ENCODE peak calls at places on chromosomes 1 and 21, in five cellular contexts. L, R, U, H and Q are unnamed samples.

GRCh38 chr1:183872406-183872805 is 67.5 kb downstream of the RGL1 start:
- ATAC-seq in L (no peak), R (no peak), U (peak; percentile 22), H (no peak), Q (no peak)

GRCh38 chr1:5622412-5622811 is 369.8 kb downstream of the NPHP4 start:
- ATAC-seq in L (no peak), R (no peak), U (no peak), H (no peak), Q (no peak)

GRCh38 chr1:218429301-218429700 is 84.2 kb downstream of the TGFB2 start:
- ATAC-seq in L (no peak), R (no peak), U (no peak), H (no peak), Q (no peak)

GRCh38 chr1:156709743-156710489 is 4.5 kb upstream of the CRABP2 start:
- ATAC-seq in L (peak; percentile 50), R (no peak), U (peak; percentile 58), H (peak; percentile 59), Q (peak; percentile 68)

GRCh38 chr1:243513726-243514491 is 258.1 kb downstream of the SDCCAG8 start:
- ATAC-seq in L (no peak), R (no peak), U (no peak), H (peak; percentile 42), Q (no peak)

GRCh38 chr1:15027515-15027948 is 126.0 kb upstream of the TMEM51 start:
- ATAC-seq in L (peak; percentile 88), R (peak; percentile 92), U (peak; percentile 84), H (peak; percentile 88), Q (peak; percentile 63)

GRCh38 chr21:35622612-35623011 is 437.7 kb downstream of the SETD4 start:
- ATAC-seq in L (no peak), R (no peak), U (no peak), H (no peak), Q (no peak)

GRCh38 chr21:35818597-35818996 is 241.7 kb downstream of the SETD4 start:
- ATAC-seq in L (no peak), R (no peak), U (no peak), H (no peak), Q (no peak)

GRCh38 chr1:170145691-170146676 is at the start of gene NTMT2:
- ATAC-seq in L (no peak), R (no peak), U (no peak), H (no peak), Q (no peak)

GRCh38 chr1:110774398-110774797 is 98.5 kb upstream of the CD53 start:
- ATAC-seq in L (no peak), R (no peak), U (no peak), H (no peak), Q (no peak)

GRCh38 chr1:119367332-119368124 is 1.1 kb upstream of the HAO2 start:
- ATAC-seq in L (peak; percentile 75), R (peak; percentile 85), U (peak; percentile 60), H (peak; percentile 79), Q (no peak)

GRCh38 chr1:178947688-178948003 is 76.8 kb upstream of the ANGPTL1 start:
- ATAC-seq in L (no peak), R (no peak), U (no peak), H (no peak), Q (no peak)

GRCh38 chr1:26170472-26170821 is 739 bp downstream of the ZNF593 start:
- ATAC-seq in L (no peak), R (peak; percentile 3), U (no peak), H (peak; percentile 6), Q (no peak)

GRCh38 chr1:39164256-39164655 is 40.2 kb upstream of the MACF1 start:
- ATAC-seq in L (no peak), R (no peak), U (peak; percentile 7), H (no peak), Q (no peak)

GRCh38 chr1:93614550-93615200 is 67.0 kb downstream of the BCAR3 start:
- ATAC-seq in L (peak; percentile 14), R (no peak), U (no peak), H (no peak), Q (no peak)

GRCh38 chr1:40305451-40305850 is 11.6 kb downstream of the COL9A2 start:
- ATAC-seq in L (peak; percentile 54), R (peak; percentile 84), U (no peak), H (peak; percentile 68), Q (no peak)

GRCh38 chr21:24275613-24276012 is 1331.7 kb downstream of the MRPL39 start:
- ATAC-seq in L (no peak), R (no peak), U (no peak), H (no peak), Q (no peak)

GRCh38 chr1:156475568-156476500 is 24.7 kb downstream of the MEF2D start:
- ATAC-seq in L (no peak), R (no peak), U (peak; percentile 90), H (no peak), Q (peak; percentile 93)

GRCh38 chr1:151504252-151504651 is 6.9 kb upstream of the CGN start:
- ATAC-seq in L (no peak), R (no peak), U (no peak), H (no peak), Q (no peak)

GRCh38 chr1:109516872-109517271 is 7.3 kb upstream of the AMIGO1 start:
- ATAC-seq in L (no peak), R (no peak), U (no peak), H (no peak), Q (no peak)

GRCh38 chr1:27161594-27161993 is 6.7 kb upstream of the SLC9A1 start:
- ATAC-seq in L (no peak), R (no peak), U (peak; percentile 36), H (no peak), Q (no peak)

GRCh38 chr1:208235983-208236761 is 8.0 kb downstream of the PLXNA2 start:
- ATAC-seq in L (no peak), R (peak; percentile 70), U (peak; percentile 82), H (no peak), Q (peak; percentile 77)

DNA sequence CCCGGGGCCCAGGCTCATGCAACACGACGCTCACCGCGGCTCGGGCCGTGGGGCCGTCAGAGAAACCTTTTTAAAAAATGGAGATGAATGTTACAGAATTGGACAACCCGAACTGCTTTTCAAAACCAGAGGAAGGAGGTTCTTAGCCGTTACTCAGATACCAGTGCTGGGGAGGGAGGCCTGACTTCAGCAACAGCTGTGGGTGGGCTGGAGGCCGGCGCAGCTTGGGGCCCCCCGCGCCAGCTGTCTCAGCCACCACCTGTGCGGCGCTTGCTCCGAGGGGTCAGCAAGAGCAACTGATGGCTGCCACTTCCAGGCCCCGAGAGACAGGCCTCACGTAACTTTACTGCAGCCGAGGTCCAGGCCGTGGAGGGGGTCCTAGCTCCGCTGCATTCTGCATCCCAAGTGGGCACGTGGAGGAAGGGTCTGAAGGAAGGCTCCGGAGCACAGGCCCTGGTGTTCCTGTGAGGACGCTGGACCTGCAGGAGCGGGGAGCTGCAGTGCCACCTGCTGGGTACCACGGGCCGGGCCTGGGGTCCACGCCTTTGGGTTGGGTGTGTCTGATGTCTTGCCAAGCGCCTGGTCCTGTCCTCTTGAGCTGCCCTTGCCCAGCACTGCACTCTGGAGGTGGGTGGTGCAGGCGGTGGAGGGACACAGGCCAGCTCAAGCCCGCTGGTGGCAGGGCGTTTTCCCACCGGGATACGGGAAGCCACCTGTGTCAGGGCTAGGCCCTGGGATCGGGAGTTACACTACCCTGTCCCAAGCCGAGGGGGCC is 9.8 kb downstream of the THAP3 start:
- ATAC-seq in L (peak; percentile 80), R (peak; percentile 91), U (peak; percentile 32), H (peak; percentile 77), Q (peak; percentile 70)
- TF ChIP-seq POLR2AphosphoS5 in L (no peak), R (no peak), U (no peak), H (peak; percentile 49), Q (peak; percentile 51)

GRCh38 chr1:45230537-45230936 is 24.1 kb upstream of the ZSWIM5 start:
- ATAC-seq in L (no peak), R (peak; percentile 65), U (no peak), H (peak; percentile 74), Q (no peak)
- TF ChIP-seq POLR2AphosphoS5 in L (no peak), R (no peak), U (no peak), H (no peak), Q (no peak)

GRCh38 chr1:114482585-114482984 is 28.4 kb downstream of the TRIM33 start:
- ATAC-seq in L (no peak), R (peak; percentile 33), U (peak; percentile 43), H (no peak), Q (no peak)
- TF ChIP-seq POLR2AphosphoS5 in L (no peak), R (no peak), U (no peak), H (no peak), Q (no peak)

DNA sequence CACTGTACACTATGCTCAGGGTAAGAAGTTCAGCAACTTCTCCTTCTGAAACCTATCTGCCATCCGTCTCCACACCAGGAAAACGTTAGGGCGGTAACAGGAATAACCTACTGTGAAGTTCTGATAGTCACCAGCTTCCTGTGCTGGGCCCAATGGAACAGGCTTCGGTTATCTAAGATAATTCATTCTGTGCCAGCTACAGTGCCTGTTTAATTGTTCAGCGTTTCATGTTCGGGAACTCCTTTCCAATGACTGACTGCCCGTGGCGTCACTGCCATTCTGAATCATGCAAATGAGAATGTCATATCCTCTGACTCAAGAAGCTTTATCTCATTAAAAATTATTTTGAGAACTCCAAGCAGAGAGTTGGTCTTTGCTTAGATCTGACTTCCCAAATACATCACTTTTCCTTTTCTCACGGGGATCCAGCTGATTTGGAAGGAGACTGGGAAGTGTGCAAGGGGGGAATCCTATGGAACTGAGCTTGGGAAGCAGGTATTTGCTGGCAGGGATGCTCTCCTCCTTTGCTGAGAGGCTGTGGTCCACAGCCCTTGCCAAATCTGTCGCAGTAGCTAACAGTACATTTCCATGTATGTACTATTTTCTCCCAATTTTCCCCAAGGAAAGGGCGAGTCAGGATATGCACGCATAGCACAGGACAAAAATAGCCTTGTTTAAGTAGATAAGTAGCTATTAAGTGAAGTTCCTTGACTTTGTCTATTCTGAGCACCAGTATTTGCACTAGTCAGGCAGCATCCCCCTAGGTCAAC is 358.7 kb downstream of the LTN1 start:
- ATAC-seq in L (no peak), R (no peak), U (no peak), H (no peak), Q (peak; percentile 76)
- TF ChIP-seq POLR2AphosphoS5 in L (no peak), R (no peak), U (no peak), H (no peak), Q (peak; percentile 77)

GRCh38 chr21:28884976-28885852 is 107.5 kb downstream of the LTN1 start:
- ATAC-seq in L (peak; percentile 100), R (peak; percentile 96), U (peak; percentile 99), H (peak; percentile 98), Q (peak; percentile 97)

GRCh38 chr21:28882345-28882744 is 110.3 kb downstream of the LTN1 start:
- ATAC-seq in L (no peak), R (no peak), U (no peak), H (no peak), Q (no peak)

GRCh38 chr21:28885853-28886177 is 106.9 kb downstream of the LTN1 start:
- ATAC-seq in L (no peak), R (no peak), U (peak; percentile 57), H (no peak), Q (no peak)

GRCh38 chr21:28883931-28884330 is 108.7 kb downstream of the LTN1 start:
- ATAC-seq in L (no peak), R (peak; percentile 2), U (no peak), H (no peak), Q (no peak)

DNA sequence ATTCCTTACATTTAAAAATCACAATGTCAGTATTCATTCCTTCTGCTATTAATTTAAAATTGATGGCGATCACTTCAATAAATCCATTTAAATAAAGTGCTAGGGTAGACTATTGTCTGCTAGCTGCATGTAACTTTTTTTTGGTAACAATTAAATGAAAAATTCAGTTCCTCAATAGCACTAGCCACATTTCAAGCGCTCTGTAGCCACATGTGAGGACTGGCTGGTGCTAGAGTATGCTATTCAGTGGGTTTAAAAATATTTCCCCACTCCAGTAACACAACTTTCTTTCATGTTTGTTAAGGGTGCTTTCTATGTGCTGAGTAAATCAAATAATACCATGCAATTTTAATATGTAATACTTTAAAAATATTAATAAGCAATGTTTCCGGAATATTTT is 108.2 kb downstream of the LTN1 start:
- ATAC-seq in L (no peak), R (peak; percentile 72), U (peak; percentile 49), H (no peak), Q (no peak)
- TF ChIP-seq POLR2AphosphoS5 in L (no peak), R (no peak), U (no peak), H (no peak), Q (no peak)